ENCODE peak calls at places on chromosomes 2 and 18, in four cellular contexts. One of them, this sample, is unnamed.

GRCh38 chr2:212958757-212959295 is 192.6 kb downstream of the IKZF2 start:
- DNase-seq in substantia nigra: no peak
- DNase-seq in cardiac muscle cell: peak
- DNase-seq in A549: no peak
- DNase-seq in this sample: no peak

GRCh38 chr2:188524519-188525113 is 232.9 kb downstream of the GULP1 start:
- DNase-seq in substantia nigra: no peak
- DNase-seq in cardiac muscle cell: peak
- DNase-seq in A549: peak
- DNase-seq in this sample: no peak

GRCh38 chr2:120779781-120780283 is 44.2 kb downstream of the GLI2 start:
- DNase-seq in cardiac muscle cell: peak
- DNase-seq in substantia nigra: no peak
- DNase-seq in A549: peak
- DNase-seq in this sample: no peak

GRCh38 chr2:132037527-132038178 is 124.1 kb downstream of the ANKRD30BL start:
- DNase-seq in cardiac muscle cell: peak
- DNase-seq in substantia nigra: no peak
- DNase-seq in A549: no peak
- DNase-seq in this sample: no peak

GRCh38 chr18:48580066-48580465 is 41.2 kb downstream of the CTIF start:
- DNase-seq in A549: no peak
- DNase-seq in cardiac muscle cell: no peak
- DNase-seq in substantia nigra: no peak
- DNase-seq in this sample: no peak

GRCh38 chr2:11129598-11130449 is 25.4 kb upstream of the SLC66A3 start:
- DNase-seq in cardiac muscle cell: peak
- DNase-seq in A549: peak
- DNase-seq in substantia nigra: no peak
- DNase-seq in this sample: no peak

GRCh38 chr18:8536226-8536625 is 73.0 kb upstream of the RAB12 start:
- DNase-seq in cardiac muscle cell: no peak
- DNase-seq in substantia nigra: no peak
- DNase-seq in A549: peak
- DNase-seq in this sample: no peak

GRCh38 chr2:159615936-159616733 is at the start of gene BAZ2B:
- DNase-seq in cardiac muscle cell: peak
- DNase-seq in substantia nigra: peak
- DNase-seq in A549: peak
- DNase-seq in this sample: no peak

GRCh38 chr2:181104512-181105121 is 124.2 kb downstream of the UBE2E3 start:
- DNase-seq in substantia nigra: no peak
- DNase-seq in cardiac muscle cell: peak
- DNase-seq in A549: peak
- DNase-seq in this sample: peak

GRCh38 chr2:231228223-231228622 is 29.8 kb downstream of the ARMC9 start:
- DNase-seq in A549: no peak
- DNase-seq in cardiac muscle cell: no peak
- DNase-seq in substantia nigra: no peak
- DNase-seq in this sample: no peak

GRCh38 chr18:77118256-77119090 is 14.1 kb downstream of the MBP start:
- DNase-seq in A549: no peak
- DNase-seq in substantia nigra: no peak
- DNase-seq in cardiac muscle cell: no peak
- DNase-seq in this sample: no peak

GRCh38 chr2:194867328-194867727 is 789.7 kb upstream of the SLC39A10 start:
- DNase-seq in A549: peak
- DNase-seq in substantia nigra: no peak
- DNase-seq in cardiac muscle cell: peak
- DNase-seq in this sample: no peak

GRCh38 chr2:10097352-10098148 is 17.3 kb upstream of the CYS1 start:
- DNase-seq in substantia nigra: peak
- DNase-seq in A549: peak
- DNase-seq in cardiac muscle cell: peak
- DNase-seq in this sample: no peak

GRCh38 chr2:36886664-36887063 is 79.7 kb downstream of the STRN start:
- DNase-seq in cardiac muscle cell: no peak
- DNase-seq in A549: no peak
- DNase-seq in substantia nigra: no peak
- DNase-seq in this sample: no peak

GRCh38 chr2:216632952-216633615 is at the start of gene IGFBP2:
- DNase-seq in A549: peak
- DNase-seq in cardiac muscle cell: peak
- DNase-seq in substantia nigra: no peak
- DNase-seq in this sample: no peak

GRCh38 chr18:66395671-66396218 is 208.1 kb downstream of the CDH19 start:
- DNase-seq in substantia nigra: no peak
- DNase-seq in A549: no peak
- DNase-seq in cardiac muscle cell: no peak
- DNase-seq in this sample: no peak

GRCh38 chr2:60830991-60831390 is 50.4 kb upstream of the REL start:
- DNase-seq in A549: no peak
- DNase-seq in cardiac muscle cell: no peak
- DNase-seq in substantia nigra: no peak
- DNase-seq in this sample: no peak

GRCh38 chr18:56112013-56112749 is 524.2 kb upstream of the TCF4 start:
- DNase-seq in substantia nigra: no peak
- DNase-seq in cardiac muscle cell: peak
- DNase-seq in A549: no peak
- DNase-seq in this sample: no peak

GRCh38 chr2:218618102-218618860 is 10.6 kb downstream of the PLCD4 start:
- DNase-seq in substantia nigra: no peak
- DNase-seq in A549: no peak
- DNase-seq in cardiac muscle cell: no peak
- DNase-seq in this sample: no peak

GRCh38 chr18:79531926-79532689 is 136.4 kb downstream of the NFATC1 start:
- DNase-seq in A549: no peak
- DNase-seq in cardiac muscle cell: peak
- DNase-seq in substantia nigra: no peak
- DNase-seq in this sample: no peak

GRCh38 chr2:96918754-96919550 is 49.1 kb upstream of the SEMA4C start:
- DNase-seq in cardiac muscle cell: no peak
- DNase-seq in substantia nigra: no peak
- DNase-seq in A549: no peak
- DNase-seq in this sample: no peak

GRCh38 chr2:140929866-140930265 is 1201.0 kb downstream of the LRP1B start:
- DNase-seq in substantia nigra: no peak
- DNase-seq in A549: no peak
- DNase-seq in cardiac muscle cell: peak
- DNase-seq in this sample: no peak

GRCh38 chr18:5972298-5972697 is 77.0 kb upstream of the TMEM200C start:
- DNase-seq in A549: no peak
- DNase-seq in substantia nigra: no peak
- DNase-seq in cardiac muscle cell: no peak
- DNase-seq in this sample: no peak

GRCh38 chr18:3392467-3392855 is 57.5 kb upstream of the TGIF1 start:
- DNase-seq in cardiac muscle cell: no peak
- DNase-seq in substantia nigra: no peak
- DNase-seq in A549: no peak
- DNase-seq in this sample: no peak

GRCh38 chr2:148817210-148817708 is 57.8 kb upstream of the KIF5C start:
- DNase-seq in A549: no peak
- DNase-seq in substantia nigra: peak
- DNase-seq in cardiac muscle cell: peak
- DNase-seq in this sample: no peak

GRCh38 chr2:134173338-134174016 is 80.4 kb upstream of the MGAT5 start:
- DNase-seq in A549: no peak
- DNase-seq in substantia nigra: no peak
- DNase-seq in cardiac muscle cell: no peak
- DNase-seq in this sample: no peak

GRCh38 chr2:45045706-45046105 is 36.5 kb upstream of the SIX2 start:
- DNase-seq in substantia nigra: no peak
- DNase-seq in A549: no peak
- DNase-seq in cardiac muscle cell: no peak
- DNase-seq in this sample: no peak

DNA sequence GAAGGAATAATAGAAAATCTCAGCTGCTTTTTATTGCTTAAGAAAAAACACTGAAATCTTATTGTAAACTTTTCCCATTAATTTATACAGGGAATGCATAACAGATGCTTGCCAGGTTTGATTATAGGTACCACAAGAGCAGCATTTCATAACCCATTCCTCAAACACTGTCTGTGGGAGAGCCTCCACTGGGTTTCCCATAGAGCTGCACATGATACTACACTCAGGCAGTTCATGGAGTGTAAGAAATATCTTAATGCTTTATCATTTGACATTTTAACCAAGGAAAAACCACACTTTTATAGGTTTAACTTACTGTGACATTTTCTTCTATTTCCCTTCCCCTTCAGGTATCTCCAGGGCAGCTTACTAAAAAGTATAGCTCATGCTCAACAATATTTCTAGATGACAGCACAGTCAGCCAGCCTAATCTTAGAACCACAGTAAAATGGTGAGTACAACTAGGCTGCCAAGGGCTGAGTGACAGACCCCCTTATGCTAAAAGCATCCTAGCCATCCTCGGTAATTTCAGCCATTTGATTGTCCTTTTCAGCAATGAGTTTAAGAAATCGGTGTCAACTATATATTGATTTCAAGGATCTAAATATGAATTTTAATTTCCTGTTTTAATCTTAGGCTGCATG is 22.3 kb downstream of the CCNYL1 start:
- DNase-seq in A549: no peak
- DNase-seq in substantia nigra: no peak
- DNase-seq in cardiac muscle cell: no peak
- DNase-seq in this sample: no peak
- H3K27ac ChIP-seq in A549: peak
- H3K27ac ChIP-seq in substantia nigra: no peak
- H3K27ac ChIP-seq in cardiac muscle cell: peak
- H3K27ac ChIP-seq in this sample: no peak

DNA sequence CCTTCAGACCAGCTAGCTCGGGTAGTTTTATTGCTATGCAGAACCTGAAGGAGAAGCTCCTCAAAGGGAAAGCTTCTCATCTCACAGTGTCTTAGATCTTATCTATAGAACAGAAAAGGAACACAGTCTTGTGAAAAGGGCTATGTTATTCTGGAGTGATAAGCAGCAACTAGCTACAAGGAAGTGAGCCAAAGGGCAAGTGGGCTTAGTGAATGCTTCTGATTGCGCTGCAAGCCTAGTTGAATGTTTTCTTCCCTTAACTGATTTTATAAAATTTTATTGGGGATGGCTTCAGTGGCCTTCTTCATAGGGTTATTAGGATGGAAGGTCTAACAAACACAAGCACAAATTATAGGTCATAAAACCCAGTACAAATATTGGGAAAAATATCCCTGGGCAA is 400.1 kb downstream of the PARD3B start:
- DNase-seq in substantia nigra: no peak
- DNase-seq in A549: no peak
- DNase-seq in cardiac muscle cell: no peak
- DNase-seq in this sample: no peak
- H3K27ac ChIP-seq in substantia nigra: no peak
- H3K27ac ChIP-seq in A549: no peak
- H3K27ac ChIP-seq in cardiac muscle cell: no peak
- H3K27ac ChIP-seq in this sample: no peak

DNA sequence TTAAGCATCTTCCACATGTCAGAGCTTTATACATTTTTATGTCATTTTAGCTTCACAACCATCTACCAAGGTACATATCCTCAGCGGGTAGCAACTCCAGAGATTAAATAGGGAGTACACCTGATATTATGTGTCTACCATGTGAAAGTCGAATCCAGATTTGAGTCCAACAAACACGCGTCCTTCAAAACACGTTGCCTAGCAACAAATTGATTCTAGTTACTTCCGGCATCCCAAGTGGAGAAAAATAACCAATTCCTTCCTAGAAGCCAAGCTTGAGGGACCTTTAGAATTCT is 222 bp upstream of the ERICH2 start:
- DNase-seq in substantia nigra: no peak
- DNase-seq in cardiac muscle cell: no peak
- DNase-seq in A549: no peak
- DNase-seq in this sample: no peak
- H3K27ac ChIP-seq in substantia nigra: no peak
- H3K27ac ChIP-seq in cardiac muscle cell: peak
- H3K27ac ChIP-seq in A549: peak
- H3K27ac ChIP-seq in this sample: no peak

DNA sequence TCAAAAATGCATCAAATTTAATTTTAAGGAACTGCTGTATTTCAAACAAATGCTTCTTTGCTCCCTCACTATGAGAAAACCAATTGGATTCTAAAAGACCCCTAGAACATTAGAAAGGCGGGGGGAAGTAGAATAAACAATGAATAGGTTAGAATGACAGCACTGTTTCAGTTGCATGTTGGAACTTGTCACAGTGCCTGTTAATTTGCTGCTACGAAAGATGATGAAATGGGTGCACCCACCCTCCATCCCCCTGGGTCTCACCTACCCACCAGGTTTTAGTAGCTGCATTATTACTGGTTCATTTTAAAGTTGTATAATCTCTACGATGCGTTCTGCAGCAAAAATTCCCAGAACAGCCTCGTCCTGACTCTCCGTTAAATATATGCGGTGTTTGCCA is 193.0 kb upstream of the COPS8 start:
- DNase-seq in A549: no peak
- DNase-seq in cardiac muscle cell: no peak
- DNase-seq in substantia nigra: no peak
- DNase-seq in this sample: no peak
- H3K27ac ChIP-seq in A549: no peak
- H3K27ac ChIP-seq in cardiac muscle cell: no peak
- H3K27ac ChIP-seq in substantia nigra: no peak
- H3K27ac ChIP-seq in this sample: no peak